ENCODE peak calls at places on chromosome 6, in ten cellular contexts. B is GM23338, S is A673, P is kidney epithelial cell, U is adrenal gland, W is AG04449, O is brain microvascular endothelial cell, I is hepatocyte, N is transverse colon, V is PC-9. Y is an unnamed sample.

GRCh38 chr6:19804362-19805145 is 32.6 kb upstream of the ID4 start:
- DNase-seq in O (peak), V (peak), B (peak), P (peak), W (peak), N (peak), S (peak), U (peak), I (peak), Y (peak)

GRCh38 chr6:105591053-105591452 is 188.2 kb upstream of the PREP start:
- DNase-seq in O (no peak), N (no peak), U (no peak), P (no peak), I (no peak), V (no peak), W (no peak), S (no peak), B (no peak), Y (no peak)

GRCh38 chr6:157893238-157893637 is 70.2 kb downstream of the SNX9 start:
- DNase-seq in I (no peak), U (no peak), V (no peak), W (no peak), B (no peak), P (no peak), N (no peak), S (no peak), O (no peak), Y (no peak)

GRCh38 chr6:44035621-44036020 is 91.6 kb downstream of the MRPL14 start:
- DNase-seq in S (peak), U (no peak), W (no peak), V (no peak), I (no peak), B (no peak), O (no peak), P (no peak), N (no peak), Y (no peak)

GRCh38 chr6:160428069-160428430 is 79.9 kb downstream of the SLC22A3 start:
- DNase-seq in P (no peak), N (no peak), B (no peak), I (peak), W (no peak), O (no peak), U (peak), S (no peak), V (no peak), Y (no peak)

GRCh38 chr6:160678744-160679401 is 14.8 kb upstream of the LPA start:
- DNase-seq in I (peak), O (no peak), V (no peak), B (peak), P (no peak), W (no peak), U (no peak), S (no peak), N (no peak), Y (no peak)

GRCh38 chr6:154536255-154536654 is 25.8 kb upstream of the CNKSR3 start:
- DNase-seq in B (no peak), N (no peak), W (no peak), V (no peak), U (no peak), O (no peak), S (no peak), P (no peak), I (no peak), Y (no peak)

GRCh38 chr6:1406306-1407058 is 17.1 kb downstream of the FOXF2 start:
- DNase-seq in S (no peak), V (no peak), P (no peak), I (no peak), W (no peak), B (no peak), O (peak), N (no peak), U (no peak), Y (peak)

GRCh38 chr6:138250513-138251247 is 32.4 kb upstream of the PBOV1 start:
- DNase-seq in U (peak), W (peak), S (no peak), N (no peak), B (no peak), O (no peak), P (peak), I (peak), V (no peak), Y (peak)

DNA sequence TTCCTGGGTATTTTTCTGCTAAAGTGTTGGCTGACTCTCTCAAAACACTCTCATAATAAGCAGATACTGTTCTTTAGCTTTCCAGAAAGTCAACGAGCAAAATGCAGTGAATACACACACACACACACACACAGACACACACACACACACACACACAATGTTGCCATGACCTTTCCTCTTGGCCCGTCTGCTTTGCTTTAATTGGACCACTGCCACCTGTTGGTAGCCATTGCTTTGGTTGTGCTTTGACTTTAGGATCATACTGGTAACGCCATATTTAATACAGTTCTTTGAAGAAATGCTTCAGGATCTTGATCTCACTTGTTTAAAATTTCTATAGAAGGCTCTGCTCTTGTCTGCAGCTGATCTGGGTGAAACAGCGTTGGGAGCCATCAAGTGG is 4.4 kb downstream of the FIG4 start:
- DNase-seq in U (no peak), I (no peak), W (no peak), O (peak), B (peak), V (no peak), S (no peak), P (no peak), N (no peak), Y (no peak)
- TF ChIP-seq CTCF in U (no peak), I (peak), W (no peak), O (peak), B (peak), V (no peak), S (peak), P (no peak), N (no peak), Y (no peak)

GRCh38 chr6:47106216-47106615 is 64.1 kb upstream of the ADGRF1 start:
- DNase-seq in V (no peak), U (no peak), N (no peak), B (no peak), W (no peak), S (no peak), I (no peak), P (no peak), O (no peak), Y (no peak)
- H3K4me3 ChIP-seq in V (peak), U (no peak), N (no peak), B (no peak), W (no peak), S (no peak), I (no peak), P (no peak), O (no peak), Y (no peak)

GRCh38 chr6:51855310-51856082 is 231.9 kb downstream of the PKHD1 start:
- DNase-seq in N (no peak), V (no peak), O (peak), P (peak), U (peak), B (peak), I (peak), W (peak), S (peak), Y (peak)
- TF ChIP-seq CTCF in N (peak), V (peak), O (peak), P (peak), U (peak), B (peak), I (peak), W (peak), S (peak), Y (peak)

GRCh38 chr6:113755449-113756289 is 101.5 kb upstream of the MARCKS start:
- DNase-seq in W (no peak), S (peak), O (no peak), V (no peak), P (no peak), B (no peak), U (no peak), N (peak), I (no peak), Y (no peak)

GRCh38 chr6:113754291-113754690 is 102.9 kb upstream of the MARCKS start:
- DNase-seq in I (no peak), U (no peak), O (no peak), P (no peak), W (no peak), V (no peak), B (no peak), S (no peak), N (no peak), Y (no peak)

GRCh38 chr6:113758725-113759576 is 98.2 kb upstream of the MARCKS start:
- DNase-seq in W (no peak), P (no peak), U (no peak), S (no peak), V (no peak), N (no peak), B (no peak), I (no peak), O (peak), Y (no peak)

GRCh38 chr6:113758214-113758613 is 98.9 kb upstream of the MARCKS start:
- DNase-seq in I (no peak), U (no peak), N (no peak), B (no peak), P (no peak), S (no peak), W (no peak), O (no peak), V (no peak), Y (no peak)

GRCh38 chr6:113756290-113756665 is 100.9 kb upstream of the MARCKS start:
- DNase-seq in N (no peak), V (no peak), S (no peak), W (no peak), O (no peak), P (no peak), I (no peak), U (no peak), B (no peak), Y (no peak)
- H3K4me3 ChIP-seq in N (no peak), V (no peak), S (no peak), W (no peak), O (no peak), P (no peak), I (no peak), U (no peak), B (no peak), Y (no peak)

Y was measured in astrocyte of the cerebellum.